ENCODE peak calls at places on chromosomes 5 and 9, in eight cellular contexts. One of them, this sample, is unnamed. For H3K36me3, the result is how much of the 10 kb centered on the place peaks cover.

GRCh38 chr5:133981714-133982113 is 13.3 kb upstream of the C5orf15 start:
- DNase-seq in fibroblast of lung: no peak
- DNase-seq in spleen: no peak
- DNase-seq in right lobe of liver: no peak
- DNase-seq in BJ: no peak
- DNase-seq in tibial nerve: no peak
- DNase-seq in H1: no peak
- DNase-seq in GM06990: no peak
- DNase-seq in this sample: no peak

GRCh38 chr9:76095585-76095984 is 205.1 kb downstream of the PCSK5 start:
- DNase-seq in fibroblast of lung: no peak
- DNase-seq in spleen: no peak
- DNase-seq in right lobe of liver: no peak
- DNase-seq in BJ: no peak
- DNase-seq in tibial nerve: no peak
- DNase-seq in H1: no peak
- DNase-seq in GM06990: no peak
- DNase-seq in this sample: no peak

GRCh38 chr9:6902423-6902822 is 144.7 kb downstream of the KDM4C start:
- DNase-seq in fibroblast of lung: peak
- DNase-seq in spleen: no peak
- DNase-seq in right lobe of liver: no peak
- DNase-seq in BJ: no peak
- DNase-seq in tibial nerve: no peak
- DNase-seq in H1: no peak
- DNase-seq in GM06990: no peak
- DNase-seq in this sample: no peak

GRCh38 chr5:151470440-151470839 is 23.0 kb downstream of the SLC36A1 start:
- DNase-seq in fibroblast of lung: peak
- DNase-seq in spleen: no peak
- DNase-seq in right lobe of liver: no peak
- DNase-seq in BJ: no peak
- DNase-seq in tibial nerve: no peak
- DNase-seq in H1: no peak
- DNase-seq in GM06990: no peak
- DNase-seq in this sample: no peak

GRCh38 chr9:127567898-127568617 is 44.0 kb upstream of the STXBP1 start:
- DNase-seq in fibroblast of lung: peak
- DNase-seq in spleen: peak
- DNase-seq in right lobe of liver: no peak
- DNase-seq in BJ: no peak
- DNase-seq in tibial nerve: no peak
- DNase-seq in H1: peak
- DNase-seq in GM06990: no peak
- DNase-seq in this sample: peak

GRCh38 chr9:28915256-28915930 is 1342.1 kb upstream of the C9orf72 start:
- DNase-seq in fibroblast of lung: no peak
- DNase-seq in spleen: no peak
- DNase-seq in right lobe of liver: no peak
- DNase-seq in BJ: no peak
- DNase-seq in tibial nerve: no peak
- DNase-seq in H1: no peak
- DNase-seq in GM06990: no peak
- DNase-seq in this sample: no peak

GRCh38 chr9:33860200-33860871 is 43.4 kb downstream of the UBE2R2 start:
- DNase-seq in fibroblast of lung: peak
- DNase-seq in spleen: no peak
- DNase-seq in right lobe of liver: no peak
- DNase-seq in BJ: no peak
- DNase-seq in tibial nerve: no peak
- DNase-seq in H1: no peak
- DNase-seq in GM06990: no peak
- DNase-seq in this sample: no peak

GRCh38 chr5:139849942-139850341 is 54.3 kb downstream of the PSD2 start:
- DNase-seq in fibroblast of lung: peak
- DNase-seq in spleen: no peak
- DNase-seq in right lobe of liver: no peak
- DNase-seq in BJ: no peak
- DNase-seq in tibial nerve: no peak
- DNase-seq in H1: no peak
- DNase-seq in GM06990: no peak
- DNase-seq in this sample: no peak

GRCh38 chr5:56003179-56003578 is 8.4 kb upstream of the IL6ST start:
- DNase-seq in fibroblast of lung: peak
- DNase-seq in spleen: no peak
- DNase-seq in right lobe of liver: peak
- DNase-seq in BJ: no peak
- DNase-seq in tibial nerve: no peak
- DNase-seq in H1: no peak
- DNase-seq in GM06990: no peak
- DNase-seq in this sample: no peak

GRCh38 chr9:76519027-76519835 is 60.2 kb downstream of the GCNT1 start:
- DNase-seq in fibroblast of lung: peak
- DNase-seq in spleen: no peak
- DNase-seq in right lobe of liver: no peak
- DNase-seq in BJ: no peak
- DNase-seq in tibial nerve: no peak
- DNase-seq in H1: no peak
- DNase-seq in GM06990: no peak
- DNase-seq in this sample: no peak

GRCh38 chr9:111559000-111559610 is 34.1 kb downstream of the ZNF483 start:
- DNase-seq in fibroblast of lung: peak
- DNase-seq in spleen: no peak
- DNase-seq in right lobe of liver: peak
- DNase-seq in BJ: no peak
- DNase-seq in tibial nerve: no peak
- DNase-seq in H1: peak
- DNase-seq in GM06990: no peak
- DNase-seq in this sample: no peak

GRCh38 chr5:101915559-101915958 is 380.5 kb downstream of the SLCO4C1 start:
- DNase-seq in fibroblast of lung: peak
- DNase-seq in spleen: no peak
- DNase-seq in right lobe of liver: no peak
- DNase-seq in BJ: no peak
- DNase-seq in tibial nerve: no peak
- DNase-seq in H1: no peak
- DNase-seq in GM06990: no peak
- DNase-seq in this sample: no peak

GRCh38 chr9:137267933-137268355 is 9.6 kb upstream of the TOR4A start:
- DNase-seq in fibroblast of lung: no peak
- DNase-seq in spleen: peak
- DNase-seq in right lobe of liver: no peak
- DNase-seq in BJ: no peak
- DNase-seq in tibial nerve: no peak
- DNase-seq in H1: no peak
- DNase-seq in GM06990: peak
- DNase-seq in this sample: no peak

GRCh38 chr5:17411436-17411835 is 86.6 kb upstream of the TAF11L2 start:
- DNase-seq in fibroblast of lung: peak
- DNase-seq in spleen: no peak
- DNase-seq in right lobe of liver: no peak
- DNase-seq in BJ: no peak
- DNase-seq in tibial nerve: no peak
- DNase-seq in H1: no peak
- DNase-seq in GM06990: no peak
- DNase-seq in this sample: no peak

GRCh38 chr5:102731704-102732103 is 23.4 kb upstream of the PAM start:
- DNase-seq in fibroblast of lung: no peak
- DNase-seq in spleen: no peak
- DNase-seq in right lobe of liver: no peak
- DNase-seq in BJ: no peak
- DNase-seq in tibial nerve: no peak
- DNase-seq in H1: no peak
- DNase-seq in GM06990: no peak
- DNase-seq in this sample: no peak

GRCh38 chr5:77797133-77797532 is 21.0 kb upstream of the TBCA start:
- DNase-seq in fibroblast of lung: no peak
- DNase-seq in spleen: no peak
- DNase-seq in right lobe of liver: no peak
- DNase-seq in BJ: no peak
- DNase-seq in tibial nerve: no peak
- DNase-seq in H1: no peak
- DNase-seq in GM06990: no peak
- DNase-seq in this sample: no peak

GRCh38 chr9:111348821-111349271 is 18.8 kb upstream of the OR2K2 start:
- DNase-seq in fibroblast of lung: peak
- DNase-seq in spleen: no peak
- DNase-seq in right lobe of liver: no peak
- DNase-seq in BJ: no peak
- DNase-seq in tibial nerve: no peak
- DNase-seq in H1: no peak
- DNase-seq in GM06990: no peak
- DNase-seq in this sample: no peak

GRCh38 chr9:117487555-117488175 is 72.8 kb upstream of the ASTN2 start:
- DNase-seq in fibroblast of lung: peak
- DNase-seq in spleen: peak
- DNase-seq in right lobe of liver: peak
- DNase-seq in BJ: no peak
- DNase-seq in tibial nerve: peak
- DNase-seq in H1: peak
- DNase-seq in GM06990: peak
- DNase-seq in this sample: peak

GRCh38 chr9:135939351-135940265 is 21.6 kb downstream of the UBAC1 start:
- DNase-seq in fibroblast of lung: no peak
- DNase-seq in spleen: no peak
- DNase-seq in right lobe of liver: no peak
- DNase-seq in BJ: no peak
- DNase-seq in tibial nerve: no peak
- DNase-seq in H1: no peak
- DNase-seq in GM06990: no peak
- DNase-seq in this sample: no peak
- H3K36me3 ChIP-seq in fibroblast of lung: under half
- H3K36me3 ChIP-seq in spleen: half or more
- H3K36me3 ChIP-seq in right lobe of liver: under half
- H3K36me3 ChIP-seq in BJ: under half
- H3K36me3 ChIP-seq in tibial nerve: half or more
- H3K36me3 ChIP-seq in H1: under half
- H3K36me3 ChIP-seq in GM06990: under half
- H3K36me3 ChIP-seq in this sample: under half

GRCh38 chr5:132947661-132948060 is 15.8 kb downstream of the AFF4 start:
- DNase-seq in fibroblast of lung: peak
- DNase-seq in spleen: no peak
- DNase-seq in right lobe of liver: no peak
- DNase-seq in BJ: no peak
- DNase-seq in tibial nerve: no peak
- DNase-seq in H1: no peak
- DNase-seq in GM06990: no peak
- DNase-seq in this sample: no peak

GRCh38 chr5:132941331-132941730 is 22.1 kb downstream of the AFF4 start:
- DNase-seq in fibroblast of lung: no peak
- DNase-seq in spleen: no peak
- DNase-seq in right lobe of liver: no peak
- DNase-seq in BJ: no peak
- DNase-seq in tibial nerve: no peak
- DNase-seq in H1: no peak
- DNase-seq in GM06990: no peak
- DNase-seq in this sample: no peak

GRCh38 chr5:132949151-132949550 is 14.3 kb downstream of the AFF4 start:
- DNase-seq in fibroblast of lung: no peak
- DNase-seq in spleen: no peak
- DNase-seq in right lobe of liver: no peak
- DNase-seq in BJ: no peak
- DNase-seq in tibial nerve: no peak
- DNase-seq in H1: no peak
- DNase-seq in GM06990: no peak
- DNase-seq in this sample: no peak

GRCh38 chr5:132943362-132944022 is 19.9 kb downstream of the AFF4 start:
- DNase-seq in fibroblast of lung: no peak
- DNase-seq in spleen: no peak
- DNase-seq in right lobe of liver: no peak
- DNase-seq in BJ: no peak
- DNase-seq in tibial nerve: no peak
- DNase-seq in H1: no peak
- DNase-seq in GM06990: no peak
- DNase-seq in this sample: no peak
- TF ChIP-seq CTCF in fibroblast of lung: no peak
- TF ChIP-seq CTCF in spleen: no peak
- TF ChIP-seq CTCF in right lobe of liver: no peak
- TF ChIP-seq CTCF in BJ: no peak
- TF ChIP-seq CTCF in tibial nerve: no peak
- TF ChIP-seq CTCF in H1: no peak
- TF ChIP-seq CTCF in GM06990: no peak
- TF ChIP-seq CTCF in this sample: no peak

GRCh38 chr5:149420509-149421371 is 41.6 kb upstream of the IL17B start:
- DNase-seq in fibroblast of lung: peak
- DNase-seq in spleen: no peak
- DNase-seq in right lobe of liver: no peak
- DNase-seq in BJ: peak
- DNase-seq in tibial nerve: no peak
- DNase-seq in H1: no peak
- DNase-seq in GM06990: no peak
- DNase-seq in this sample: peak
- H3K4me3 ChIP-seq in fibroblast of lung: no peak
- H3K4me3 ChIP-seq in spleen: no peak
- H3K4me3 ChIP-seq in right lobe of liver: no peak
- H3K4me3 ChIP-seq in BJ: no peak
- H3K4me3 ChIP-seq in tibial nerve: no peak
- H3K4me3 ChIP-seq in H1: no peak
- H3K4me3 ChIP-seq in GM06990: no peak
- H3K4me3 ChIP-seq in this sample: no peak

GRCh38 chr5:34918025-34918424 is 2.5 kb downstream of the BRIX1 start:
- DNase-seq in fibroblast of lung: no peak
- DNase-seq in spleen: no peak
- DNase-seq in right lobe of liver: no peak
- DNase-seq in BJ: no peak
- DNase-seq in tibial nerve: no peak
- DNase-seq in H1: no peak
- DNase-seq in GM06990: no peak
- DNase-seq in this sample: no peak

GRCh38 chr5:34915139-34915855 is at the start of the genes BRIX1 and RAD1:
- DNase-seq in fibroblast of lung: peak
- DNase-seq in spleen: peak
- DNase-seq in right lobe of liver: peak
- DNase-seq in BJ: peak
- DNase-seq in tibial nerve: peak
- DNase-seq in H1: peak
- DNase-seq in GM06990: peak
- DNase-seq in this sample: peak

GRCh38 chr5:34914671-34915138 is 599 bp downstream of the RAD1 start:
- DNase-seq in fibroblast of lung: peak
- DNase-seq in spleen: peak
- DNase-seq in right lobe of liver: peak
- DNase-seq in BJ: no peak
- DNase-seq in tibial nerve: no peak
- DNase-seq in H1: peak
- DNase-seq in GM06990: no peak
- DNase-seq in this sample: peak

GRCh38 chr5:34916518-34916917 is 1.0 kb downstream of the BRIX1 start:
- DNase-seq in fibroblast of lung: no peak
- DNase-seq in spleen: no peak
- DNase-seq in right lobe of liver: no peak
- DNase-seq in BJ: no peak
- DNase-seq in tibial nerve: no peak
- DNase-seq in H1: no peak
- DNase-seq in GM06990: no peak
- DNase-seq in this sample: no peak

DNA sequence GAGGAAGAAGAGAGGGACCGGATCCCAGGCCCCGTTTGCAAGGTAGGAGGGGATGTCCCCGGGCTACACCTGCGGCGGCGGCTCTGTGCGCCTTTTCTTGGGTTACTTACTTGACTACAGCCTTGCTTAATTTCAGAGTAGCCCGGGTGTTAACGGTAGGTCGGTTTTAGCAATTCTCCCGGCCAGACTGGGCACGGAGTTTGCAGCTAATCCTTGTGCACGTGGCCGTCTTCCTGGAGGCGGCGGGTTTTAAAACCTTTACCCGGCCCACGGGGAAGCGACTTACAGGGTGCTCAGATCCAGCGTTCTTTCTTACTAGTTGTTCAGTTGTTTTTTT is 313 bp downstream of the BRIX1 start:
- DNase-seq in fibroblast of lung: peak
- DNase-seq in spleen: no peak
- DNase-seq in right lobe of liver: no peak
- DNase-seq in BJ: no peak
- DNase-seq in tibial nerve: no peak
- DNase-seq in H1: no peak
- DNase-seq in GM06990: no peak
- DNase-seq in this sample: no peak
- H3K36me3 ChIP-seq in fibroblast of lung: under half
- H3K36me3 ChIP-seq in spleen: half or more
- H3K36me3 ChIP-seq in right lobe of liver: under half
- H3K36me3 ChIP-seq in BJ: under half
- H3K36me3 ChIP-seq in tibial nerve: under half
- H3K36me3 ChIP-seq in H1: under half
- H3K36me3 ChIP-seq in GM06990: under half
- H3K36me3 ChIP-seq in this sample: under half

This sample was measured in psoas muscle.